ENCODE peak calls at places on chromosomes 2 and 18, in eight cellular contexts. N, M, S, Y, P, E, X and F are unnamed samples.
A peak's percentile ranks its signal among the peaks of the same experiment; 100 is the strongest.

GRCh38 chr2:67083978-67084377 is 313.2 kb upstream of the ETAA1 start:
- DNase-seq in N (no peak), M (no peak), S (no peak), Y (no peak), P (no peak), E (no peak), X (no peak), F (peak; percentile 12)

GRCh38 chr2:28640263-28640907 is 111.2 kb upstream of the PPP1CB start:
- DNase-seq in N (no peak), M (no peak), S (no peak), Y (no peak), P (no peak), E (no peak), X (no peak), F (no peak)

GRCh38 chr2:18412980-18413793 is 147.3 kb downstream of the RDH14 start:
- DNase-seq in N (peak; percentile 4), M (peak; percentile 65), S (no peak), Y (no peak), P (no peak), E (no peak), X (no peak), F (no peak)

GRCh38 chr18:6055711-6056110 is 160.4 kb upstream of the TMEM200C start:
- DNase-seq in N (no peak), M (peak; percentile 79), S (no peak), Y (no peak), P (no peak), E (no peak), X (no peak), F (no peak)

GRCh38 chr2:195364015-195364965 is 292.7 kb upstream of the SLC39A10 start:
- DNase-seq in N (no peak), M (peak; percentile 61), S (no peak), Y (no peak), P (no peak), E (no peak), X (no peak), F (no peak)

GRCh38 chr2:20747317-20747716 is 75.6 kb downstream of the LDAH start:
- DNase-seq in N (no peak), M (no peak), S (no peak), Y (no peak), P (peak; percentile 16), E (no peak), X (no peak), F (no peak)

GRCh38 chr18:45860492-45860891 is 35.0 kb downstream of the SIGLEC15 start:
- DNase-seq in N (no peak), M (no peak), S (no peak), Y (no peak), P (no peak), E (no peak), X (no peak), F (no peak)

GRCh38 chr18:44214396-44214795 is 466.3 kb upstream of the SETBP1 start:
- DNase-seq in N (no peak), M (no peak), S (no peak), Y (no peak), P (no peak), E (no peak), X (no peak), F (no peak)

GRCh38 chr2:96098900-96099590 is 17.3 kb downstream of the ADRA2B start:
- DNase-seq in N (no peak), M (no peak), S (peak; percentile 4), Y (peak; percentile 68), P (no peak), E (peak; percentile 23), X (peak; percentile 46), F (no peak)

GRCh38 chr18:59446012-59446411 is 86.9 kb upstream of the LMAN1 start:
- DNase-seq in N (no peak), M (no peak), S (no peak), Y (no peak), P (no peak), E (no peak), X (no peak), F (no peak)

GRCh38 chr2:46942143-46942526 is 26.5 kb upstream of the MCFD2 start:
- DNase-seq in N (no peak), M (peak; percentile 15), S (peak; percentile 75), Y (peak; percentile 93), P (peak; percentile 30), E (peak; percentile 50), X (no peak), F (no peak)

GRCh38 chr2:46032161-46032813 is 264.9 kb upstream of the EPAS1 start:
- DNase-seq in N (no peak), M (peak; percentile 30), S (no peak), Y (no peak), P (no peak), E (no peak), X (no peak), F (no peak)

GRCh38 chr2:138012968-138013367 is 48.7 kb downstream of the HNMT start:
- DNase-seq in N (no peak), M (no peak), S (no peak), Y (no peak), P (no peak), E (no peak), X (no peak), F (no peak)

GRCh38 chr2:8957593-8957992 is 45.9 kb downstream of the MBOAT2 start:
- DNase-seq in N (no peak), M (no peak), S (no peak), Y (no peak), P (no peak), E (no peak), X (no peak), F (no peak)

GRCh38 chr2:238242731-238243495 is 3.1 kb upstream of the HES6 start:
- DNase-seq in N (no peak), M (no peak), S (peak; percentile 49), Y (peak; percentile 72), P (no peak), E (peak; percentile 46), X (no peak), F (no peak)

GRCh38 chr2:17043173-17043572 is 377.5 kb upstream of the CYRIA start:
- DNase-seq in N (no peak), M (no peak), S (no peak), Y (no peak), P (no peak), E (no peak), X (no peak), F (no peak)

GRCh38 chr2:205352593-205352992 is 329.7 kb upstream of the NRP2 start:
- DNase-seq in N (no peak), M (no peak), S (no peak), Y (no peak), P (no peak), E (no peak), X (no peak), F (no peak)

GRCh38 chr2:238963970-238964331 is 116.1 kb downstream of the TWIST2 start:
- DNase-seq in N (no peak), M (no peak), S (no peak), Y (no peak), P (no peak), E (no peak), X (no peak), F (peak; percentile 64)

GRCh38 chr2:150351922-150352321 is 135.5 kb downstream of the RND3 start:
- DNase-seq in N (no peak), M (no peak), S (no peak), Y (no peak), P (no peak), E (no peak), X (no peak), F (no peak)

GRCh38 chr2:241272722-241273551 is 42.5 kb downstream of the HDLBP start:
- DNase-seq in N (no peak), M (peak; percentile 58), S (peak; percentile 76), Y (no peak), P (peak; percentile 66), E (peak; percentile 74), X (no peak), F (peak; percentile 94)
- TF ChIP-seq POLR2A in N (no peak), M (peak; percentile 27), S (no peak), Y (no peak), P (no peak), E (no peak), X (no peak), F (no peak)

DNA sequence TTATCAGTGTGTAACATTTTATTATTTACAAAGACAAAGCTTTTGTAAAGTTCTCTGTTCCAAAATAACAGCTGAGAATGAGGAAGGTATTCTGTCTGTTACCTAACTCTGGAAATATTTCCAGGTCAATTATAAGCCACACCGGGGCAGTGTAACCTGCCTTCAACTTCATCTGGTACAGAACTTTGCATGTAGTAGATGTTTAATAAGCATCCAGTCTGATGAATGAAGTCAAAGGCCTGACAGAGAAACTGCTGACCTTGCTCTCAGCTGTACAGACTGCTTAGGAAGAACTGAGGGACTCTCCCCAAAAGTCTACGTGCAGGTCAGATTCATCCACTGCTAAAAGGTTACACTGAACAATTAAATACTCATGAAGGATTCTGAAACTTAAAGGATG is 43.3 kb downstream of the WDFY1 start:
- DNase-seq in N (no peak), M (no peak), S (no peak), Y (no peak), P (no peak), E (no peak), X (no peak), F (no peak)
- TF ChIP-seq CTCF in N (no peak), M (no peak), S (no peak), Y (no peak), P (no peak), E (no peak), X (no peak), F (no peak)

DNA sequence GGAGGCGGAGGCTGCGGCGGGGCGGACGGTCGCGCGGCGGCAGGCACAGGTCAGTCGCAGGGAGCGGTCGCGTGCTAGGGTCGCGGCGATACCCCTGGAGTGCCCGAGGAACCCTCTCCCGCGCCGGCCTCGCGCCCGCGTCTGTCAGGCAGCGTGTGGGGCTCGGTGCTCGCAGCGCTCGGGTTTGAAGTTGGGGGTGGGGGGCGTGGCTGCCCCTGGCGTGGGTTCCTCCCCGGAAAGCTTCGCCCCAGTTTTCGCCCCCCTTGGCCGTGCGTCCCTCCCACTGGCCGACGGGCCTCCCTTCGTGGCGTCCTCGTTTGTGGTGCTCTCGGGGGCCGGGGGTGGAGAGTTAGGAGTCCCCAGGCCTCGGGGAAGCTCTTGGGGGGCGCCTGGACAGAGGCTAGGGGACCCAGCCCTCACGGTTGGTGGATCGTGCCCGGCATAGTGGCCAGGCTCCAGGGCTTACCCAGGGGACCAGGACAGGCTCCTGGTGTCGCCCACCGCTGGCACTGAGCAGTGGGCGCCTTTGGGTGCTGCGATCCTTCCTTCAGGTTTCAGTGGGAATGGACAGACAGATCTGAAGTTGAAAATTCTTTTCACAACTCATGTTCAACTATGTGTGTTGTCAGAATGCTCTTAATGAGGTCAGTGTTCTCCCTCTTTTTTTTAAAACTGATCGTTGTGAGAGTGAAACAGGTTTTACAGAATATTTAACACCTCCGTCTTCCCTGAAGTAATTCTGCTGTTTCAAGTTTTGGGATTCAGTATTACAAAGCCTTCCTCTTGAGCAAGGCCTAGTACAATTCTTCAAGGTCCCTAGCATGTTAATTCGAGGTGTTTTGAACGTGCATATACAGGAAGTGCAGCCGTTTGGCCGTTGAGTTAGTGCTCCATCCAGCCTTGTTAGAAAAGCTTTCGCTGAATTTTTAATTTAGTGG is 599 bp downstream of the RALBP1 start:
- DNase-seq in N (no peak), M (peak; percentile 64), S (no peak), Y (no peak), P (peak; percentile 86), E (no peak), X (no peak), F (no peak)
- TF ChIP-seq POLR2AphosphoS5 in N (no peak), M (peak; percentile 67), S (no peak), Y (no peak), P (no peak), E (no peak), X (no peak), F (no peak)

DNA sequence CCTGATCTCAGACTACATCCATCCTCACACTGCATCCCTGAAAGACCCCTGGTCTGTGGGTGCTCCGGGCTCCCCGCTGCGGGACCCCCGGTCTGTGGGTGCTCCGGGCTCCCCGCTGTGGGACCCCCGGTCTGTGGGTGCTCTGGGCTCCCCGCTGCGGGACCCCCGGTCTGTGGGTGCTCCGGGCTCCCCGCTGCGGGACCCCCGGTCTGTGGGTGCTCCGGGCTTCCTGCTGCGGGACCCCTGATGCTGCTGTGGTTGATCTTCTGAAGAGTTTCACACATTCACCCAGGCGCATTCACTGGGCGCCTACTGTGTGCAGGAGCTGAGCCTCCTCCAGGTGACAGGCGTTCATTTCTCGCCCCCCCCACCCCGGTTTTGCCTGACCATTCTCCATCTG is 162.7 kb upstream of the SALL3 start:
- DNase-seq in N (no peak), M (no peak), S (no peak), Y (peak; percentile 51), P (no peak), E (no peak), X (no peak), F (no peak)
- TF ChIP-seq POLR2A in N (no peak), M (no peak), S (no peak), Y (no peak), P (no peak), E (no peak), X (no peak), F (no peak)